ENCODE peak calls at places on chromosome 18, in six cellular contexts. D is activated T-cell treated with anti-CD3 and anti-CD28 coated beads, Interleukin-2, amount 50 U/mL, for 72 hours; L is RCC 7860; H is kidney glomerular epithelial cell; T is Jurkat, Clone E6-1; U is stimulated activated CD4-positive, alpha-beta T cell treated with anti-CD3 and anti-CD28 coated beads, Interleukin-15, amount 100 ng/mL, for 24 hours. N is an unnamed sample.

GRCh38 chr18:57353940-57354461 is 1.6 kb downstream of the ST8SIA3 start:
- DNase-seq in D (peak), L (no peak), H (peak), T (no peak), U (peak), N (no peak)

GRCh38 chr18:26477828-26478466 is 70.4 kb downstream of the KCTD1 start:
- DNase-seq in D (no peak), L (peak), H (peak), T (no peak), U (no peak), N (no peak)

GRCh38 chr18:46158498-46158897 is 54.3 kb downstream of the HAUS1 start:
- DNase-seq in D (no peak), L (no peak), H (no peak), T (no peak), U (no peak), N (no peak)

GRCh38 chr18:13019301-13019700 is 28.1 kb downstream of the CEP192 start:
- DNase-seq in D (no peak), L (no peak), H (no peak), T (no peak), U (no peak), N (no peak)

GRCh38 chr18:49858309-49859005 is 45.1 kb upstream of the ACAA2 start:
- DNase-seq in D (peak), L (peak), H (peak), T (peak), U (peak), N (peak)

GRCh38 chr18:49973592-49973991 is 160.3 kb upstream of the ACAA2 start:
- DNase-seq in D (no peak), L (no peak), H (no peak), T (no peak), U (no peak), N (no peak)

GRCh38 chr18:49178736-49179135 is 228.0 kb upstream of the SMAD7 start:
- DNase-seq in D (no peak), L (peak), H (peak), T (peak), U (peak), N (no peak)

GRCh38 chr18:28177828-28178635 is 1.1 kb upstream of the CDH2 start:
- DNase-seq in D (peak), L (peak), H (peak), T (peak), U (peak), N (peak)

GRCh38 chr18:9117980-9118841 is 15.7 kb downstream of the NDUFV2 start:
- DNase-seq in D (no peak), L (no peak), H (no peak), T (no peak), U (no peak), N (no peak)

GRCh38 chr18:8499810-8500663 is 109.2 kb upstream of the RAB12 start:
- DNase-seq in D (no peak), L (no peak), H (no peak), T (no peak), U (no peak), N (no peak)

GRCh38 chr18:47075098-47075883 is 39.9 kb upstream of the ELOA2 start:
- DNase-seq in D (no peak), L (no peak), H (no peak), T (no peak), U (no peak), N (no peak)

GRCh38 chr18:67805261-67805660 is 288.7 kb upstream of the DSEL start:
- DNase-seq in D (no peak), L (no peak), H (no peak), T (no peak), U (no peak), N (peak)

GRCh38 chr18:39647627-39648502 is 2082.3 kb upstream of the CELF4 start:
- DNase-seq in D (no peak), L (no peak), H (peak), T (no peak), U (no peak), N (no peak)

N was measured in DND-41.